ENCODE peak calls at places on chromosomes 3 and 15, in seven cellular contexts. E, A, V, G, J, O and K are unnamed samples.

GRCh38 chr3:138921316-138922292 is 25.3 kb downstream of the FOXL2 start:
- DNase-seq in E (no peak), A (peak; percentile 80), V (no peak), G (no peak), J (no peak), O (no peak), K (no peak)

GRCh38 chr15:90059208-90059985 is 42.9 kb downstream of the IDH2 start:
- DNase-seq in E (no peak), A (peak; percentile 75), V (peak; percentile 85), G (peak; percentile 94), J (no peak), O (peak; percentile 50), K (no peak)

GRCh38 chr3:27720899-27721716 is 1.0 kb downstream of the EOMES start:
- DNase-seq in E (no peak), A (no peak), V (no peak), G (peak; percentile 30), J (no peak), O (no peak), K (no peak)

GRCh38 chr3:78529601-78530000 is 1238.2 kb downstream of the ROBO1 start:
- DNase-seq in E (no peak), A (no peak), V (no peak), G (no peak), J (no peak), O (no peak), K (no peak)

GRCh38 chr3:187750041-187750512 is 4.8 kb upstream of the BCL6 start:
- DNase-seq in E (peak; percentile 38), A (peak; percentile 78), V (no peak), G (peak; percentile 26), J (no peak), O (peak; percentile 89), K (no peak)

GRCh38 chr3:71543371-71544016 is 40.0 kb downstream of the FOXP1 start:
- DNase-seq in E (no peak), A (no peak), V (peak; percentile 72), G (no peak), J (peak; percentile 7), O (no peak), K (no peak)

GRCh38 chr3:43959498-43960447 is 269.0 kb downstream of the ABHD5 start:
- DNase-seq in E (no peak), A (no peak), V (no peak), G (no peak), J (peak; percentile 36), O (no peak), K (no peak)

GRCh38 chr3:194930439-194931204 is 244.9 kb downstream of the FAM43A start:
- DNase-seq in E (no peak), A (peak; percentile 77), V (no peak), G (no peak), J (no peak), O (no peak), K (peak; percentile 53)

GRCh38 chr15:97502038-97502437 is 458.5 kb upstream of the ARRDC4 start:
- DNase-seq in E (no peak), A (peak; percentile 70), V (no peak), G (no peak), J (no peak), O (no peak), K (no peak)

GRCh38 chr3:107264888-107265287 is 112.4 kb upstream of the CCDC54 start:
- DNase-seq in E (no peak), A (peak; percentile 21), V (no peak), G (no peak), J (no peak), O (peak; percentile 26), K (no peak)

GRCh38 chr15:68335251-68335650 is 57.7 kb downstream of the FEM1B start:
- DNase-seq in E (no peak), A (no peak), V (peak; percentile 94), G (no peak), J (peak; percentile 16), O (no peak), K (peak; percentile 90)

GRCh38 chr3:110564674-110565073 is 506.9 kb upstream of the NECTIN3 start:
- DNase-seq in E (no peak), A (no peak), V (no peak), G (no peak), J (no peak), O (no peak), K (no peak)

GRCh38 chr3:98343647-98344507 is 9.8 kb upstream of the OR5K4 start:
- DNase-seq in E (peak; percentile 53), A (peak; percentile 50), V (no peak), G (peak; percentile 4), J (no peak), O (peak; percentile 79), K (no peak)

GRCh38 chr15:90062023-90062728 is 40.1 kb downstream of the IDH2 start:
- DNase-seq in E (peak; percentile 60), A (peak; percentile 57), V (no peak), G (no peak), J (no peak), O (peak; percentile 44), K (no peak)

GRCh38 chr3:33044676-33045075 is 52.3 kb downstream of the GLB1 start:
- DNase-seq in E (no peak), A (no peak), V (no peak), G (no peak), J (no peak), O (no peak), K (no peak)

GRCh38 chr3:196431193-196432136 is 762 bp downstream of the UBXN7 start:
- DNase-seq in E (peak; percentile 44), A (peak; percentile 79), V (peak; percentile 65), G (peak; percentile 61), J (peak; percentile 7), O (peak; percentile 67), K (no peak)

GRCh38 chr3:184765730-184766074 is 46.3 kb upstream of the VPS8 start:
- DNase-seq in E (no peak), A (no peak), V (no peak), G (peak; percentile 70), J (no peak), O (no peak), K (no peak)

GRCh38 chr3:114490829-114491228 is 197.0 kb downstream of the TIGIT start:
- DNase-seq in E (no peak), A (no peak), V (no peak), G (no peak), J (no peak), O (no peak), K (no peak)

GRCh38 chr15:29672923-29673809 is 149.1 kb downstream of the TJP1 start:
- DNase-seq in E (no peak), A (no peak), V (peak; percentile 7), G (no peak), J (no peak), O (no peak), K (no peak)

GRCh38 chr3:47985376-47985775 is 30.8 kb downstream of the MAP4 start:
- DNase-seq in E (no peak), A (no peak), V (no peak), G (no peak), J (no peak), O (no peak), K (no peak)

GRCh38 chr3:124903896-124904879 is 17.0 kb upstream of the ITGB5 start:
- DNase-seq in E (no peak), A (no peak), V (no peak), G (no peak), J (no peak), O (no peak), K (no peak)

GRCh38 chr3:30440880-30441279 is 165.5 kb upstream of the TGFBR2 start:
- DNase-seq in E (no peak), A (peak; percentile 87), V (peak; percentile 79), G (no peak), J (no peak), O (no peak), K (no peak)

GRCh38 chr3:37569991-37570390 is 291.7 kb upstream of the CTDSPL start:
- DNase-seq in E (no peak), A (no peak), V (no peak), G (no peak), J (no peak), O (no peak), K (no peak)

GRCh38 chr15:28003302-28004037 is 95.6 kb downstream of the OCA2 start:
- DNase-seq in E (no peak), A (no peak), V (no peak), G (no peak), J (no peak), O (no peak), K (peak; percentile 83)

GRCh38 chr15:28002136-28002861 is 96.8 kb downstream of the OCA2 start:
- DNase-seq in E (no peak), A (no peak), V (no peak), G (no peak), J (no peak), O (no peak), K (no peak)

GRCh38 chr15:28001641-28002040 is 97.5 kb downstream of the OCA2 start:
- DNase-seq in E (no peak), A (no peak), V (no peak), G (no peak), J (no peak), O (no peak), K (peak; percentile 78)

GRCh38 chr15:28004143-28005003 is 94.7 kb downstream of the OCA2 start:
- DNase-seq in E (no peak), A (no peak), V (no peak), G (no peak), J (no peak), O (no peak), K (peak; percentile 75)

GRCh38 chr15:28002867-28003266 is 96.2 kb downstream of the OCA2 start:
- DNase-seq in E (no peak), A (no peak), V (no peak), G (no peak), J (no peak), O (no peak), K (peak; percentile 78)
- TF ChIP-seq CTCF in E (no peak), A (no peak), V (no peak), G (no peak), J (no peak), O (no peak), K (no peak)

GRCh38 chr15:36671017-36671416 is 91.6 kb downstream of the CDIN1 start:
- DNase-seq in E (no peak), A (no peak), V (no peak), G (no peak), J (no peak), O (no peak), K (no peak)

GRCh38 chr15:36667296-36667695 is 87.9 kb downstream of the CDIN1 start:
- DNase-seq in E (no peak), A (no peak), V (no peak), G (no peak), J (no peak), O (no peak), K (no peak)

GRCh38 chr15:36661042-36661441 is 81.6 kb downstream of the CDIN1 start:
- DNase-seq in E (no peak), A (no peak), V (no peak), G (no peak), J (no peak), O (no peak), K (no peak)

GRCh38 chr15:36666228-36666627 is 86.8 kb downstream of the CDIN1 start:
- DNase-seq in E (no peak), A (no peak), V (no peak), G (no peak), J (no peak), O (no peak), K (no peak)
- TF ChIP-seq CTCF in E (no peak), A (no peak), V (no peak), G (no peak), J (no peak), O (no peak), K (no peak)

GRCh38 chr3:122679085-122679466 is 1.6 kb upstream of the PARP14 start:
- DNase-seq in E (peak; percentile 72), A (peak; percentile 84), V (peak; percentile 90), G (peak; percentile 83), J (peak; percentile 62), O (peak; percentile 85), K (peak; percentile 90)
- TF ChIP-seq CTCF in E (peak; percentile 66), A (peak; percentile 92), V (peak; percentile 89), G (peak; percentile 77), J (peak; percentile 83), O (peak; percentile 89), K (peak; percentile 95)

GRCh38 chr3:152474585-152474984 is 205.9 kb downstream of the MBNL1 start:
- DNase-seq in E (no peak), A (peak; percentile 97), V (no peak), G (peak; percentile 55), J (no peak), O (peak; percentile 63), K (no peak)
- TF ChIP-seq CTCF in E (peak; percentile 24), A (peak; percentile 84), V (peak; percentile 49), G (peak; percentile 58), J (peak; percentile 66), O (peak; percentile 64), K (peak; percentile 65)